ENCODE peak calls at places on chromosome 4, in five cellular contexts. Q, I, B, K and F are unnamed samples.

GRCh38 chr4:166400270-166400894 is 527.3 kb downstream of the TLL1 start:
- DNase-seq in Q (peak), I (no peak), B (no peak), K (no peak), F (no peak)

GRCh38 chr4:99827857-99828256 is 11.2 kb downstream of the DAPP1 start:
- DNase-seq in Q (no peak), I (no peak), B (no peak), K (no peak), F (no peak)

GRCh38 chr4:21848001-21848400 is 100.6 kb downstream of the KCNIP4 start:
- DNase-seq in Q (no peak), I (no peak), B (no peak), K (no peak), F (no peak)

GRCh38 chr4:53098681-53099121 is 236.6 kb downstream of the RASL11B start:
- DNase-seq in Q (peak), I (no peak), B (no peak), K (no peak), F (no peak)

GRCh38 chr4:33837043-33837442 is 2407.3 kb downstream of the ARAP2 start:
- DNase-seq in Q (peak), I (no peak), B (no peak), K (no peak), F (no peak)

GRCh38 chr4:109908741-109909140 is 3.9 kb upstream of the EGF start:
- DNase-seq in Q (no peak), I (no peak), B (no peak), K (no peak), F (no peak)

GRCh38 chr4:39576268-39576667 is 49.0 kb upstream of the UGDH start:
- DNase-seq in Q (no peak), I (no peak), B (no peak), K (no peak), F (no peak)

GRCh38 chr4:72418458-72418857 is 150.6 kb downstream of the ADAMTS3 start:
- DNase-seq in Q (peak), I (no peak), B (peak), K (no peak), F (no peak)

GRCh38 chr4:182492456-182492855 is 249.3 kb downstream of the TENM3 start:
- DNase-seq in Q (no peak), I (peak), B (no peak), K (no peak), F (no peak)

GRCh38 chr4:175308236-175308635 is 390.1 kb downstream of the ADAM29 start:
- DNase-seq in Q (peak), I (no peak), B (no peak), K (no peak), F (peak)